ENCODE peak calls at places on chromosome 1, in six cellular contexts. P is HepG2, B is GM12878, I is K562, J is H1, T is SK-N-SH. R is an unnamed sample.
A peak's percentile ranks its signal among the peaks of the same experiment; 100 is the strongest.

GRCh38 chr1:211606327-211606913 is 27.5 kb upstream of the SLC30A1 start:
- DNase-seq in T (no peak), J (no peak), P (peak; percentile 53), I (peak; percentile 88), B (peak; percentile 19), R (peak; percentile 36)

GRCh38 chr1:234893725-234894630 is 234.7 kb downstream of the TOMM20 start:
- DNase-seq in P (peak; percentile 20), B (no peak), I (peak; percentile 74), T (no peak), J (no peak), R (no peak)

GRCh38 chr1:26336477-26337205 is 17.3 kb downstream of the CRYBG2 start:
- DNase-seq in B (no peak), T (peak; percentile 91), J (peak; percentile 97), P (no peak), I (peak; percentile 99), R (peak; percentile 63)

GRCh38 chr1:157937743-157938142 is 55.7 kb upstream of the KIRREL1 start:
- DNase-seq in I (no peak), B (no peak), J (no peak), T (no peak), P (no peak), R (peak; percentile 47)

GRCh38 chr1:220910021-220910420 is 30.8 kb downstream of the HLX start:
- DNase-seq in T (no peak), J (no peak), B (no peak), P (no peak), I (no peak), R (no peak)

GRCh38 chr1:172381981-172382380 is 38.5 kb upstream of the C1orf105 start:
- DNase-seq in J (no peak), T (no peak), P (no peak), I (no peak), B (no peak), R (no peak)

GRCh38 chr1:155241069-155241679 is 14.1 kb downstream of the ENTREP3 start:
- DNase-seq in J (peak; percentile 60), T (peak; percentile 82), I (peak; percentile 78), B (no peak), P (peak; percentile 80), R (peak; percentile 89)

GRCh38 chr1:225834417-225835329 is 24.7 kb downstream of the EPHX1 start:
- DNase-seq in I (no peak), T (no peak), J (no peak), P (no peak), B (no peak), R (no peak)

GRCh38 chr1:99305626-99306025 is 41.3 kb downstream of the PLPPR4 start:
- DNase-seq in J (no peak), P (no peak), T (no peak), B (no peak), I (no peak), R (no peak)

GRCh38 chr1:7149080-7149838 is 364.0 kb downstream of the CAMTA1 start:
- DNase-seq in I (no peak), P (no peak), T (no peak), B (no peak), J (peak; percentile 62), R (no peak)

GRCh38 chr1:19044975-19045831 is 88.7 kb upstream of the IFFO2 start:
- DNase-seq in J (no peak), P (no peak), I (no peak), B (no peak), T (peak; percentile 3), R (no peak)

GRCh38 chr1:234649432-234650081 is 39.6 kb upstream of the IRF2BP2 start:
- DNase-seq in I (no peak), J (no peak), B (no peak), P (no peak), T (no peak), R (no peak)

GRCh38 chr1:65830306-65830705 is 37.6 kb downstream of the PDE4B start:
- DNase-seq in T (no peak), P (no peak), I (no peak), J (no peak), B (no peak), R (no peak)

GRCh38 chr1:208207388-208208131 is 36.6 kb downstream of the PLXNA2 start:
- DNase-seq in I (no peak), T (no peak), J (no peak), P (peak; percentile 84), B (no peak), R (no peak)

GRCh38 chr1:243917863-243918565 is 68.0 kb upstream of the AKT3 start:
- DNase-seq in P (no peak), I (no peak), B (no peak), J (no peak), T (no peak), R (no peak)

GRCh38 chr1:198179556-198179981 is 22.8 kb downstream of the NEK7 start:
- DNase-seq in B (no peak), T (no peak), I (no peak), J (no peak), P (no peak), R (no peak)

GRCh38 chr1:47262787-47263413 is 30.9 kb upstream of the TAL1 start:
- DNase-seq in P (peak; percentile 59), T (peak; percentile 55), J (peak; percentile 73), I (peak; percentile 71), B (no peak), R (peak; percentile 23)

GRCh38 chr1:101136739-101137138 is 100.1 kb upstream of the S1PR1 start:
- DNase-seq in I (no peak), P (peak; percentile 73), B (peak; percentile 68), T (no peak), J (no peak), R (no peak)

GRCh38 chr1:166391677-166392076 is 224.9 kb upstream of the FAM78B start:
- DNase-seq in I (no peak), B (no peak), J (no peak), T (no peak), P (no peak), R (no peak)

GRCh38 chr1:152517237-152517811 is 3.0 kb downstream of the CRCT1 start:
- DNase-seq in J (no peak), B (no peak), T (no peak), I (no peak), P (no peak), R (no peak)

GRCh38 chr1:198271467-198271866 is 114.7 kb downstream of the NEK7 start:
- DNase-seq in I (no peak), T (no peak), J (no peak), B (no peak), P (no peak), R (no peak)

GRCh38 chr1:15218287-15219279 is 28.4 kb upstream of the FHAD1 start:
- DNase-seq in I (peak; percentile 46), P (no peak), T (peak; percentile 57), J (no peak), B (peak; percentile 7), R (no peak)

GRCh38 chr1:67719329-67720196 is 34.6 kb downstream of the GADD45A start:
- DNase-seq in T (no peak), I (no peak), B (no peak), P (no peak), J (no peak), R (no peak)

GRCh38 chr1:212595229-212595628 is 13.3 kb upstream of the ATF3 start:
- DNase-seq in I (no peak), B (no peak), J (no peak), T (no peak), P (no peak), R (no peak)

GRCh38 chr1:34268311-34269042 is 91.8 kb downstream of the C1orf94 start:
- DNase-seq in I (no peak), J (peak; percentile 22), P (no peak), T (no peak), B (no peak), R (no peak)

GRCh38 chr1:219385786-219386427 is 212.2 kb downstream of the LYPLAL1 start:
- DNase-seq in I (peak; percentile 58), B (peak; percentile 5), P (peak; percentile 69), T (peak; percentile 23), J (peak; percentile 64), R (peak; percentile 55)

GRCh38 chr1:6286266-6286665 is 25.4 kb upstream of the GPR153 start:
- DNase-seq in B (no peak), P (no peak), J (no peak), I (no peak), T (no peak), R (no peak)

GRCh38 chr1:198959676-198960075 is 320.8 kb downstream of the PTPRC start:
- DNase-seq in T (no peak), I (no peak), J (no peak), B (no peak), P (no peak), R (no peak)

GRCh38 chr1:94143173-94143808 is 22.3 kb upstream of the ABCA4 start:
- DNase-seq in B (no peak), T (no peak), I (no peak), P (no peak), J (no peak), R (no peak)
- TF ChIP-seq GABPA in B (no peak), T (no peak), I (no peak), P (no peak), J (no peak), R (no peak)

GRCh38 chr1:40372658-40373322 is 737 bp upstream of the SMAP2 start:
- DNase-seq in T (no peak), P (no peak), I (peak; percentile 33), J (no peak), B (no peak), R (no peak)
- H3K27ac ChIP-seq in T (no peak overlapping the region), P (no peak overlapping the region), I (peak overlapping the region; percentile 71), J (no peak overlapping the region), B (no peak overlapping the region), R (peak overlapping the region; percentile 2)

DNA sequence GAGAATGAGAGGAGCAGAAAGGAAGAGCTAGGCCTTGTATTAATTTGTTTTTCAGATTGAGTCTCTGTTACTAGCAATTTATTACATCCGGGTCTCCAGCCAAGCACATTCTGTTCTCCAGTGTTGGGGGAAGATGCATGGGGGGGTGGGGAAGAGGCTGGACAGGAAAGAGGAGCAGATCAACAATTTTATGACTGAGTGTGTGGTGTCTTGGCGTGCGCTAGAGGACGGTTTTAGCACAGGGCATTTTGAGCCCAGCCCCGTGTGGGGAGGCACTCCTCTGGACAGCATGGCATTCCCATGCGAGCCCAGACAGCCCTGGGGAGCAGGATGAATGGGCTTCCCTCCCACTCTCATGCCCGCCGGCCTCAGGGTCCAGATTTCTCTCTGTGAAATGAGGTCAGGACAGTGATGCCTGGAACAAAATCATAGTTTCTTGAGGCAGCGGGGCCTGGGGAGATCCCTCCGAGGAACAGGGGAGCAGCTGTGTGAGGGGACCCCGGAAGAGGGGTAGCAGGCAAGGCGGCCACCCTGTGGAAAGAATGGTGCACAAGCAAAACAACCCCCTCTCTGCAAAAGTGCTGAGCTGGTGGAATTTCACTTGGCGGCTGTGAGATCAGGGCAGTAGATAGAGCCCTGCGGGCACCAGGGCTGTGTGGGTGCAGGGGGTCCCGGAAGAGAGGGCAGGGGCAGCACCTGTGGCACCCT is 16.3 kb downstream of the SOX13 start:
- DNase-seq in I (no peak), T (no peak), P (no peak), B (no peak), J (peak; percentile 59), R (no peak)
- H3K4me3 ChIP-seq in I (no peak overlapping the region), T (no peak overlapping the region), P (no peak overlapping the region), B (no peak overlapping the region), J (no peak overlapping the region), R (no peak overlapping the region)

DNA sequence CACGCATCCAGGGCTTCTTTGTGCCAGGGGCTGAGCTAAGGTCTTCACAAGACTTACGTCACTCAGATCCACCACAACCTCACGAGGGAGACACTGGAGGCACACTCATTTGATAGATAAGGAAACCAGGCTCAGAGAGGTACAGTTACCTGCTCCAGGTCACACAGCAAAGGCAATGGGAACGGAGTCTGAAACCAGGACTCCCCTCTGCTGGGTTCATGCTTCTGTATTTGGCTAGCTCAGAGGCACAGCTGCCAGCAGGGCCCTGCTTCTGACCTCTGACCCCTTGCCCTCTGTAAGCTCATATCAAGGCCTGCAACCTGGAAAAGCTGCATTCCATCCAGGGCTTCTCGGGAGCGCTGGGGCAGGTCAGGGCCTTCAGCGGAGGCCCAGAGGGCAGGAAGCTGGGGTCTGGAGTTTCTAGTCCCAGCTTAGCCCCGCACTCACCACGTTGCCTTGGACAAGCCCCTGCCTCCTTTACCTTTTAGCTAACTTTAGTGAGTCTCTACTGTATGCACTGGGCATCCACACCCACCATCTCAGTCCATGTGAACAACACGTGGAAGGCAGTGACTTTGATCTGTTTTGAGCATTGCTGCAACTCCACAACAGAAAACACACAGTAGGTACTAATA is 34.6 kb downstream of the HSPG2 start:
- DNase-seq in T (no peak), P (no peak), J (no peak), B (no peak), I (no peak), R (no peak)
- TF ChIP-seq GABPA in T (no peak), P (no peak), J (no peak), B (no peak), I (no peak), R (no peak)